ENCODE peak calls at places on chromosomes 11 and 22, in nine cellular contexts. G is posterior cingulate gyrus; R is body of pancreas; H is activated CD4-positive, alpha-beta T cell treated with anti-CD3 and anti-CD28 coated beads, Interleukin-2, amount 10 ng/mL, durations not matched to agents 7 days and 5 days; Q is renal cortical epithelial cell; J is GM18507; S is esophagus muscularis mucosa; U is HT-29; A is fibroblast of mammary gland. T is an unnamed sample.

GRCh38 chr11:72352859-72353551 is 81.3 kb downstream of the CLPB start:
- DNase-seq in R (no peak), Q (peak), S (no peak), G (peak), J (peak), H (no peak), A (peak), U (peak), T (peak)

GRCh38 chr22:50318698-50319411 is 8.0 kb downstream of the DENND6B start:
- DNase-seq in S (no peak), G (no peak), A (no peak), R (no peak), Q (no peak), J (no peak), U (no peak), H (no peak), T (peak)

GRCh38 chr22:45934659-45935341 is 42.2 kb downstream of the WNT7B start:
- DNase-seq in S (no peak), G (peak), R (peak), H (no peak), Q (peak), J (no peak), A (peak), U (peak), T (no peak)

GRCh38 chr11:72561856-72562255 is 112.4 kb downstream of the PDE2A start:
- DNase-seq in Q (no peak), R (no peak), J (no peak), S (peak), A (no peak), H (no peak), G (no peak), U (peak), T (no peak)

GRCh38 chr11:35672608-35673007 is 10.0 kb downstream of the TRIM44 start:
- DNase-seq in H (no peak), R (no peak), J (no peak), Q (no peak), S (no peak), G (no peak), A (no peak), U (no peak), T (no peak)

GRCh38 chr11:67354314-67355022 is 1.1 kb upstream of the POLD4 start:
- DNase-seq in U (peak), Q (peak), G (peak), S (no peak), R (peak), A (peak), J (no peak), H (no peak), T (no peak)

GRCh38 chr11:104946907-104947306 is 21.5 kb downstream of the CASP4 start:
- DNase-seq in R (no peak), Q (peak), H (peak), S (no peak), J (no peak), G (no peak), A (peak), U (peak), T (no peak)

GRCh38 chr11:48001438-48002021 is 21.2 kb downstream of the PTPRJ start:
- DNase-seq in G (no peak), R (no peak), Q (peak), J (no peak), H (peak), A (peak), S (no peak), U (no peak), T (no peak)

GRCh38 chr11:14422814-14423182 is 63.8 kb upstream of the RRAS2 start:
- DNase-seq in U (no peak), A (no peak), J (no peak), Q (no peak), H (no peak), S (no peak), G (no peak), R (no peak), T (no peak)

GRCh38 chr11:134069426-134069921 is 602 bp downstream of the JAM3 start:
- DNase-seq in H (no peak), U (no peak), J (no peak), Q (no peak), S (peak), A (peak), G (peak), R (no peak), T (no peak)

GRCh38 chr11:120880791-120881190 is 143.1 kb upstream of the TBCEL start:
- DNase-seq in G (no peak), H (no peak), S (no peak), Q (no peak), A (peak), R (no peak), J (no peak), U (no peak), T (no peak)

GRCh38 chr22:18108187-18108586 is 2.4 kb upstream of the TUBA8 start:
- DNase-seq in R (no peak), U (no peak), G (no peak), S (no peak), J (no peak), Q (no peak), H (no peak), A (no peak), T (no peak)

GRCh38 chr11:64241430-64242153 is 697 bp downstream of the FKBP2 start:
- DNase-seq in J (no peak), R (peak), U (peak), H (peak), S (peak), Q (peak), G (peak), A (peak), T (peak)

T was measured in GM12892.